ENCODE peak calls at places on chromosomes 11 and 22, in five cellular contexts. D, C, X, R and P are unnamed samples.
A peak's percentile ranks its signal among the peaks of the same experiment; 100 is the strongest.

GRCh38 chr11:118622376-118623290 is 15.2 kb downstream of the PHLDB1 start:
- DNase-seq in D (no peak), C (peak; percentile 68), X (peak; percentile 88), R (no peak), P (peak; percentile 96)

GRCh38 chr11:71499546-71499945 is 27.5 kb upstream of the KRTAP5-7 start:
- DNase-seq in D (no peak), C (no peak), X (no peak), R (no peak), P (no peak)

GRCh38 chr11:69211540-69212120 is 55.9 kb downstream of the SMIM38 start:
- DNase-seq in D (no peak), C (no peak), X (no peak), R (no peak), P (no peak)

GRCh38 chr11:122784325-122785155 is 53.8 kb upstream of the CRTAM start:
- DNase-seq in D (no peak), C (no peak), X (no peak), R (peak; percentile 61), P (peak; percentile 97)

GRCh38 chr11:69422645-69423044 is 58.8 kb upstream of the LINC01488 start:
- DNase-seq in D (no peak), C (no peak), X (no peak), R (no peak), P (no peak)

GRCh38 chr11:132866783-132867545 is 665.3 kb downstream of the OPCML start:
- DNase-seq in D (no peak), C (no peak), X (no peak), R (no peak), P (peak; percentile 65)

GRCh38 chr11:103927535-103927934 is 108.9 kb upstream of the DDI1 start:
- DNase-seq in D (peak; percentile 25), C (no peak), X (no peak), R (no peak), P (peak; percentile 65)

GRCh38 chr22:28933321-28933720 is 49.9 kb downstream of the ZNRF3 start:
- DNase-seq in D (no peak), C (no peak), X (no peak), R (no peak), P (no peak)

GRCh38 chr11:73237471-73238290 is 19.6 kb downstream of the P2RY2 start:
- DNase-seq in D (no peak), C (no peak), X (no peak), R (no peak), P (peak; percentile 62)

GRCh38 chr22:39088688-39089032 is 8.4 kb upstream of the APOBEC3H start:
- DNase-seq in D (no peak), C (no peak), X (no peak), R (no peak), P (no peak)

GRCh38 chr11:132114185-132114584 is 743.8 kb downstream of the NTM start:
- DNase-seq in D (peak; percentile 78), C (no peak), X (no peak), R (peak; percentile 57), P (peak; percentile 65)

GRCh38 chr11:30586251-30587144 is at the start of gene MPPED2:
- DNase-seq in D (peak; percentile 86), C (no peak), X (no peak), R (peak; percentile 65), P (peak; percentile 17)

GRCh38 chr11:116500833-116501622 is 271.8 kb downstream of the BUD13 start:
- DNase-seq in D (peak; percentile 66), C (no peak), X (no peak), R (no peak), P (no peak)

GRCh38 chr11:554824-555499 is 5.6 kb downstream of the LMNTD2 start:
- DNase-seq in D (peak; percentile 96), C (peak; percentile 44), X (peak; percentile 54), R (peak; percentile 87), P (peak; percentile 63)

GRCh38 chr11:129214710-129215295 is 22.7 kb upstream of the ARHGAP32 start:
- DNase-seq in D (no peak), C (no peak), X (no peak), R (no peak), P (no peak)

GRCh38 chr11:65615950-65616574 is 486 bp downstream of the PCNX3 start:
- DNase-seq in D (peak; percentile 57), C (no peak), X (peak; percentile 52), R (peak; percentile 83), P (peak; percentile 52)

GRCh38 chr11:45182902-45183301 is 36.5 kb downstream of the PRDM11 start:
- DNase-seq in D (peak; percentile 81), C (peak; percentile 19), X (peak; percentile 16), R (no peak), P (peak; percentile 63)

GRCh38 chr11:71255323-71255722 is 2.9 kb upstream of the SHANK2 start:
- DNase-seq in D (peak; percentile 51), C (no peak), X (no peak), R (peak; percentile 36), P (no peak)

GRCh38 chr11:34266987-34267386 is 90.8 kb downstream of the ABTB2 start:
- DNase-seq in D (no peak), C (no peak), X (no peak), R (peak; percentile 39), P (peak; percentile 60)

GRCh38 chr11:68053117-68053516 is 14.3 kb downstream of the TCIRG1 start:
- DNase-seq in D (no peak), C (no peak), X (no peak), R (no peak), P (no peak)
- H3K9me2 ChIP-seq in D (no peaks in the 10 kb centered on the region), C (no peaks in the 10 kb centered on the region), X (no peaks in the 10 kb centered on the region), R (no peaks in the 10 kb centered on the region), P (no peaks in the 10 kb centered on the region)

GRCh38 chr11:13318498-13319295 is 41.1 kb downstream of the BMAL1 start:
- DNase-seq in D (no peak), C (no peak), X (no peak), R (no peak), P (peak; percentile 14)
- H2AFZ ChIP-seq in D (no peak overlapping the region), C (no peak overlapping the region), X (no peak overlapping the region), R (no peak overlapping the region), P (no peak overlapping the region)

GRCh38 chr11:60059052-60059451 is 2.6 kb downstream of the MS4A3 start:
- DNase-seq in D (no peak), C (no peak), X (no peak), R (no peak), P (no peak)
- H3K9me2 ChIP-seq in D (no peaks in the 10 kb centered on the region), C (no peaks in the 10 kb centered on the region), X (no peaks in the 10 kb centered on the region), R (no peaks in the 10 kb centered on the region), P (no peaks in the 10 kb centered on the region)

GRCh38 chr11:63938481-63939350 is at the start of gene NAA40:
- DNase-seq in D (peak; percentile 96), C (peak; percentile 96), X (peak; percentile 99), R (peak; percentile 98), P (peak; percentile 97)

GRCh38 chr11:63940786-63941185 is 2.0 kb downstream of the NAA40 start:
- DNase-seq in D (no peak), C (no peak), X (no peak), R (no peak), P (no peak)

GRCh38 chr11:63941901-63942300 is 3.1 kb downstream of the NAA40 start:
- DNase-seq in D (no peak), C (no peak), X (no peak), R (no peak), P (no peak)

GRCh38 chr11:63937713-63938480 is 905 bp upstream of the NAA40 start:
- DNase-seq in D (peak; percentile 59), C (no peak), X (peak; percentile 69), R (no peak), P (no peak)

DNA sequence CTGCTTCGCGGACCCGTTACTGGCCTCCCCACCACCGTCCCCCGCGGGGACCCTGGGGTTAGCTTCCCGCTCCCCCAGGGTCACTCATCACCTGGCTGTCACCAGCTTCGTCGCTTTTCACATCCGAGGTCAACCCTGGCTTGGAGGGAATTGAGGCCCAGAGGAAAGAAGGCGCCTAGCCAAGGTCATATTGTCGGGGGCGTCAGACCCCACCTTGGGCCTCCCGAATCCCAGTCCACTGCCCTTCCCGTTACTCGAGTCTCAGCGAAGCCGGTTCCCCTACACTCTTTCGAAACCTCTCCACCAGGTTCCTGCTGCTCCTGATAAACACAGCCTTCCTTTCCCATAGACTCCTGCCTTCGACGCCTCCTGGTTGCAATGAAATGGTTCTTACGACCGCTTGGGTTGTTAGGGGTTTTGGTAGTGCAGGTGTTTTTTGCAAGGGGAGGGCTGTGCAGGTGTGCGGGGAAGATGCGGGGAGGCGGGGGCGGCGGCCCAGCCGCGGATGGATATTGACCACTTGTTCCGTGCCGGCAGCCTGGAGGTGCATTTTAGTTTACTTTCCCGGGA is 634 bp downstream of the NAA40 start:
- DNase-seq in D (peak; percentile 62), C (no peak), X (no peak), R (peak; percentile 49), P (peak; percentile 64)
- H2AFZ ChIP-seq in D (peak overlapping the region; percentile 88), C (no peak overlapping the region), X (peak overlapping the region; percentile 92), R (peak overlapping the region; percentile 86), P (peak overlapping the region; percentile 72)

GRCh38 chr11:11142359-11142758 is 210.7 kb downstream of the CSNK2A3 start:
- DNase-seq in D (no peak), C (no peak), X (no peak), R (no peak), P (no peak)
- H3K9me2 ChIP-seq in D (peaks cover 3% of the 10 kb centered on the region), C (peaks cover 4% of the 10 kb centered on the region), X (no peaks in the 10 kb centered on the region), R (no peaks in the 10 kb centered on the region), P (no peaks in the 10 kb centered on the region)

GRCh38 chr11:75383246-75383645 is 16.1 kb upstream of the RPS3 start:
- DNase-seq in D (peak; percentile 58), C (no peak), X (no peak), R (no peak), P (no peak)
- H2AFZ ChIP-seq in D (peak overlapping the region; percentile 0), C (no peak overlapping the region), X (no peak overlapping the region), R (no peak overlapping the region), P (no peak overlapping the region)

GRCh38 chr11:77592727-77593126 is 3.0 kb downstream of the AQP11 start:
- DNase-seq in D (no peak), C (no peak), X (no peak), R (no peak), P (no peak)
- H3K9me2 ChIP-seq in D (no peaks in the 10 kb centered on the region), C (no peaks in the 10 kb centered on the region), X (no peaks in the 10 kb centered on the region), R (no peaks in the 10 kb centered on the region), P (no peaks in the 10 kb centered on the region)

GRCh38 chr22:20616451-20617043 is 109.1 kb downstream of the MED15 start:
- DNase-seq in D (no peak), C (no peak), X (no peak), R (no peak), P (no peak)
- H2AFZ ChIP-seq in D (no peak overlapping the region), C (no peak overlapping the region), X (no peak overlapping the region), R (no peak overlapping the region), P (no peak overlapping the region)

GRCh38 chr11:125887373-125888324 is at the start of gene HYLS1:
- DNase-seq in D (peak; percentile 97), C (peak; percentile 92), X (peak; percentile 94), R (peak; percentile 94), P (peak; percentile 98)
- H3K9me2 ChIP-seq in D (peaks cover 5% of the 10 kb centered on the region), C (no peaks in the 10 kb centered on the region), X (no peaks in the 10 kb centered on the region), R (no peaks in the 10 kb centered on the region), P (no peaks in the 10 kb centered on the region)

GRCh38 chr22:24925586-24926427 is 20.7 kb downstream of the LHFPL7 start:
- DNase-seq in D (peak; percentile 80), C (no peak), X (no peak), R (no peak), P (no peak)
- H2AFZ ChIP-seq in D (peak overlapping the region; percentile 25), C (no peak overlapping the region), X (no peak overlapping the region), R (no peak overlapping the region), P (no peak overlapping the region)